ENCODE peak calls at places on chromosomes 5 and 9, in five cellular contexts. D, Y, U, W and G are unnamed samples.

GRCh38 chr5:137146402-137146889 is 352.7 kb downstream of the SPOCK1 start:
- DNase-seq in D (peak; percentile 89), Y (no peak), U (peak; percentile 14), W (no peak), G (no peak)

GRCh38 chr9:14344846-14345585 is 31.1 kb upstream of the NFIB start:
- DNase-seq in D (no peak), Y (no peak), U (no peak), W (no peak), G (no peak)

GRCh38 chr5:19406576-19407365 is 581.2 kb downstream of the CDH18 start:
- DNase-seq in D (no peak), Y (no peak), U (no peak), W (no peak), G (no peak)

GRCh38 chr5:144028058-144028457 is 142.4 kb downstream of the YIPF5 start:
- DNase-seq in D (peak; percentile 44), Y (no peak), U (no peak), W (no peak), G (no peak)

GRCh38 chr5:156687514-156687913 is 162.6 kb upstream of the PPP1R2B start:
- DNase-seq in D (no peak), Y (no peak), U (no peak), W (no peak), G (no peak)

GRCh38 chr9:93902780-93903655 is 52.1 kb downstream of the BARX1 start:
- DNase-seq in D (no peak), Y (no peak), U (no peak), W (no peak), G (no peak)

GRCh38 chr9:135066291-135066690 is 21.2 kb upstream of the OLFM1 start:
- DNase-seq in D (no peak), Y (no peak), U (no peak), W (no peak), G (no peak)

GRCh38 chr5:34450338-34450737 is 205.8 kb upstream of the RAI14 start:
- DNase-seq in D (no peak), Y (no peak), U (no peak), W (no peak), G (no peak)

GRCh38 chr5:99865159-99865558 is 670.0 kb upstream of the FAM174A start:
- DNase-seq in D (no peak), Y (no peak), U (no peak), W (no peak), G (no peak)

GRCh38 chr9:95776131-95776530 is 99.4 kb upstream of the ERCC6L2 start:
- DNase-seq in D (peak; percentile 64), Y (no peak), U (no peak), W (no peak), G (no peak)

GRCh38 chr5:175216991-175217390 is 227.0 kb downstream of the DRD1 start:
- DNase-seq in D (peak; percentile 24), Y (no peak), U (no peak), W (no peak), G (no peak)

GRCh38 chr9:90331826-90332575 is 310.6 kb downstream of the DIRAS2 start:
- DNase-seq in D (no peak), Y (no peak), U (no peak), W (no peak), G (no peak)

GRCh38 chr5:96196407-96196806 is 234.8 kb upstream of the ELL2 start:
- DNase-seq in D (no peak), Y (no peak), U (no peak), W (no peak), G (no peak)

GRCh38 chr9:35689601-35690446 is at the start of gene TPM2:
- DNase-seq in D (peak; percentile 76), Y (no peak), U (no peak), W (no peak), G (no peak)

GRCh38 chr5:133756036-133756435 is 143.7 kb upstream of the FSTL4 start:
- DNase-seq in D (no peak), Y (no peak), U (no peak), W (no peak), G (no peak)

GRCh38 chr5:89281211-89281610 is 398.2 kb upstream of the MEF2C start:
- DNase-seq in D (no peak), Y (no peak), U (no peak), W (no peak), G (no peak)

GRCh38 chr5:173228639-173229380 is 6.2 kb downstream of the NKX2-5 start:
- DNase-seq in D (no peak), Y (no peak), U (no peak), W (no peak), G (no peak)

GRCh38 chr5:151029856-151030336 is 9.5 kb downstream of the GPX3 start:
- DNase-seq in D (no peak), Y (no peak), U (no peak), W (no peak), G (no peak)

GRCh38 chr5:111299067-111299481 is 74.9 kb downstream of the CAMK4 start:
- DNase-seq in D (no peak), Y (no peak), U (no peak), W (no peak), G (no peak)

GRCh38 chr5:94693043-94693822 is 74.8 kb downstream of the SLF1 start:
- DNase-seq in D (peak; percentile 67), Y (no peak), U (no peak), W (no peak), G (no peak)

GRCh38 chr5:14572384-14572783 is 9.2 kb upstream of the OTULINL start:
- DNase-seq in D (no peak), Y (no peak), U (no peak), W (no peak), G (no peak)

GRCh38 chr9:31183866-31184265 is 1200.6 kb upstream of the ACO1 start:
- DNase-seq in D (no peak), Y (no peak), U (no peak), W (no peak), G (no peak)